ENCODE peak calls at places on chromosomes 13 and 19, in five cellular contexts. S is H1, G is IMR-90, D is fibroblast of lung, V is HepG2. N is an unnamed sample. For H3K4me1, the result is how much of the 10 kb centered on the place peaks cover.

GRCh38 chr13:84648069-84648640 is 765.9 kb upstream of the SLITRK1 start:
- DNase-seq in S (no peak), G (no peak), D (no peak), V (no peak), N (no peak)

GRCh38 chr13:25137624-25137892 is 34.5 kb downstream of the AMER2 start:
- DNase-seq in S (no peak), G (no peak), D (no peak), V (no peak), N (no peak)

GRCh38 chr13:35210234-35210633 is 266.3 kb downstream of the MAB21L1 start:
- DNase-seq in S (no peak), G (no peak), D (no peak), V (no peak), N (no peak)

GRCh38 chr19:17555929-17556813 is 722 bp downstream of the COLGALT1 start:
- DNase-seq in S (no peak), G (peak), D (peak), V (no peak), N (peak)

GRCh38 chr13:32314968-32315254 is 252 bp downstream of the ZAR1L start:
- DNase-seq in S (no peak), G (peak), D (peak), V (peak), N (peak)

GRCh38 chr13:46555722-46556121 is 2.8 kb downstream of the LRCH1 start:
- DNase-seq in S (no peak), G (no peak), D (no peak), V (no peak), N (no peak)

GRCh38 chr13:29991343-29991742 is 140.9 kb upstream of the UBL3 start:
- DNase-seq in S (no peak), G (peak), D (peak), V (no peak), N (peak)

GRCh38 chr13:28318418-28318995 is 176.4 kb downstream of the FLT1 start:
- DNase-seq in S (no peak), G (no peak), D (no peak), V (no peak), N (no peak)

GRCh38 chr13:36526897-36527296 is 94.6 kb downstream of the CCNA1 start:
- DNase-seq in S (no peak), G (no peak), D (no peak), V (no peak), N (no peak)

GRCh38 chr19:48239582-48240141 is 16.1 kb downstream of the CARD8 start:
- DNase-seq in S (no peak), G (peak), D (peak), V (no peak), N (no peak)

GRCh38 chr13:111911754-111912452 is 155.0 kb upstream of the SOX1 start:
- DNase-seq in S (no peak), G (no peak), D (no peak), V (no peak), N (peak)

GRCh38 chr13:41694902-41695301 is 237.6 kb downstream of the RGCC start:
- DNase-seq in S (no peak), G (peak), D (peak), V (no peak), N (peak)

GRCh38 chr19:10683582-10683981 is 17.7 kb upstream of the QTRT1 start:
- DNase-seq in S (no peak), G (no peak), D (no peak), V (no peak), N (peak)

GRCh38 chr19:35715981-35716734 is 1.6 kb upstream of the KMT2B start:
- DNase-seq in S (no peak), G (peak), D (peak), V (peak), N (peak)

GRCh38 chr19:35716735-35716984 is 1.1 kb upstream of the KMT2B start:
- DNase-seq in S (no peak), G (no peak), D (no peak), V (no peak), N (no peak)

GRCh38 chr19:35718345-35719041 is 690 bp downstream of the KMT2B start:
- DNase-seq in S (no peak), G (no peak), D (peak), V (no peak), N (peak)

GRCh38 chr19:35717665-35718344 is at the start of gene KMT2B:
- DNase-seq in S (no peak), G (no peak), D (no peak), V (no peak), N (peak)

GRCh38 chr19:35716985-35717664 is 678 bp upstream of the KMT2B start:
- DNase-seq in S (peak), G (peak), D (peak), V (peak), N (peak)
- H2AFZ ChIP-seq in S (peak), G (peak), D (peak), V (peak), N (peak)

GRCh38 chr19:795691-796581 is 1.3 kb upstream of the PTBP1 start:
- DNase-seq in S (no peak), G (no peak), D (no peak), V (no peak), N (no peak)
- H3K4me1 ChIP-seq in S (under half), G (under half), D (under half), V (half or more), N (under half)

DNA sequence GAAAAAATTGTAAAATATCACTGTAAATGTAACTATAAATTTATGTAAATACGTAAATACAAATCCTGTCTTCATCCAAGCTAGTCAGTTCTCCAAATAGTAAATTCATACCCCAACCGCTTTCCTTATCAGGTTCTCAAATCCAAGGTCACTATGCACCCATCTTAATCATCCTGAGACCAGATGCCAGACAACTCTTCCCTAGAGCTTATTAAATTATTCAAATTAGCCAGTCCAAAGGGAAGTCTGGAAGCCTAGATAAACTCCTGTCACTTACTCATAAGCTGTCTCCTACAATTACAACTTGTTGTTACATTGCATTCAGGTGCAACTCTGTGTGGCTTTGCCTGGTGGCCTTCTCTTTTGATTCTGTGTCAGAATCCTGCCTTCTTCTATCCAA is 836.1 kb upstream of the PCDH20 start:
- DNase-seq in S (no peak), G (no peak), D (no peak), V (no peak), N (no peak)
- H2AFZ ChIP-seq in S (no peak), G (no peak), D (no peak), V (no peak), N (no peak)

GRCh38 chr13:71721117-71721516 is 145.9 kb downstream of the DACH1 start:
- DNase-seq in S (no peak), G (no peak), D (no peak), V (no peak), N (no peak)

GRCh38 chr13:71714802-71715375 is 152.1 kb downstream of the DACH1 start:
- DNase-seq in S (no peak), G (no peak), D (no peak), V (no peak), N (no peak)

GRCh38 chr13:71712988-71713653 is 153.9 kb downstream of the DACH1 start:
- DNase-seq in S (peak), G (no peak), D (peak), V (peak), N (no peak)

GRCh38 chr13:71722206-71722605 is 144.8 kb downstream of the DACH1 start:
- DNase-seq in S (no peak), G (peak), D (peak), V (no peak), N (no peak)

GRCh38 chr13:71718931-71719330 is 148.1 kb downstream of the DACH1 start:
- DNase-seq in S (no peak), G (no peak), D (no peak), V (no peak), N (no peak)
- H3K4me1 ChIP-seq in S (under half), G (under half), D (under half), V (under half), N (under half)

DNA sequence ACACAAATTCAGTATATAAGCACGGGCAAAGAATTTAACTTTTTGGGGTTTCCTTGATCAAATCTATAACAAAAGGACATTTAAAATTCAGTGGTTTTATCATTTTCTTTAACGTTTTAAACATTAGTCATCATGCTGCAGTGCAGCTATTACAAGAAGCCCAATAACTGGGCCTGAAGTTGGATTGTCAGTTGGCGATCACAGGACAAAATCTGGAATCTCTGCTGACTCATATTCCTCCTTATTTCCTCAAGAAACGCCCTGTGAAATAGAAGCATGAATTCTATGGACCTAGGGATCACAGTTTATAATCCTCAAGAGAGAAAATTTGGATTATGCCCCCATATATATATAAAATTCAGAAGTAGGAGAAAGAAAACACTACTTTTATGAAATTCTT is 971.6 kb upstream of the MIR17HG start:
- DNase-seq in S (no peak), G (no peak), D (peak), V (no peak), N (no peak)
- H2AFZ ChIP-seq in S (no peak), G (no peak), D (no peak), V (no peak), N (no peak)

DNA sequence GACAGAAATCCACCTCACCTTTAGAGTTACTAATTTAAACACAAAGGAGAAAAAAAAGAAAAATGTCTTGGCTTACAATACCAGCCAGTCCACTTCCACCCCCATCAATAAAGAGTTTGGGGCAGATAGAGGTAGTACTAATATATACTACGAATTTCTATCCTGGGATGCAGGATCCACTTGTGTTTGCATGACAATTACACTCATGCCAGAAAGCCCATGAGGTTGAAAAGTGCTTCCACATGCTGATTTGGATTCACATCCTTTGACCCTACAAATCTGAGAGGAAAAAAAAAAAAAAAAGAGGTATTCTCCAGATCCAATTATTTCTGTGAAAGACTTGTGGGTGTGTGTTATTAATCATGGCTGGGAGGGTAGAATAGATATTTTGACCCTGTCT is 335.2 kb downstream of the SLITRK1 start:
- DNase-seq in S (no peak), G (no peak), D (no peak), V (no peak), N (peak)
- H3K4me1 ChIP-seq in S (under half), G (under half), D (under half), V (under half), N (under half)

GRCh38 chr19:50459638-50460037 is 16.7 kb upstream of the EMC10 start:
- DNase-seq in S (no peak), G (no peak), D (no peak), V (no peak), N (peak)
- H2AFZ ChIP-seq in S (no peak), G (peak), D (no peak), V (no peak), N (no peak)

GRCh38 chr19:38250428-38250820 is 5.8 kb downstream of the PPP1R14A start:
- DNase-seq in S (no peak), G (no peak), D (no peak), V (no peak), N (peak)
- H3K4me1 ChIP-seq in S (under half), G (under half), D (under half), V (under half), N (under half)

GRCh38 chr19:40701758-40702157 is 11.3 kb upstream of the NUMBL start:
- DNase-seq in S (no peak), G (no peak), D (no peak), V (no peak), N (no peak)
- H2AFZ ChIP-seq in S (no peak), G (no peak), D (no peak), V (no peak), N (no peak)

GRCh38 chr19:7349961-7350711 is 1.4 kb downstream of the ARHGEF18 start:
- DNase-seq in S (no peak), G (no peak), D (no peak), V (no peak), N (no peak)

GRCh38 chr19:7349231-7349591 is 474 bp downstream of the ARHGEF18 start:
- DNase-seq in S (no peak), G (no peak), D (no peak), V (no peak), N (no peak)

GRCh38 chr19:7342143-7342542 is 6.6 kb upstream of the ARHGEF18 start:
- DNase-seq in S (no peak), G (no peak), D (no peak), V (no peak), N (no peak)

GRCh38 chr19:7348587-7349230 is at the start of gene ARHGEF18:
- DNase-seq in S (no peak), G (no peak), D (no peak), V (no peak), N (no peak)

DNA sequence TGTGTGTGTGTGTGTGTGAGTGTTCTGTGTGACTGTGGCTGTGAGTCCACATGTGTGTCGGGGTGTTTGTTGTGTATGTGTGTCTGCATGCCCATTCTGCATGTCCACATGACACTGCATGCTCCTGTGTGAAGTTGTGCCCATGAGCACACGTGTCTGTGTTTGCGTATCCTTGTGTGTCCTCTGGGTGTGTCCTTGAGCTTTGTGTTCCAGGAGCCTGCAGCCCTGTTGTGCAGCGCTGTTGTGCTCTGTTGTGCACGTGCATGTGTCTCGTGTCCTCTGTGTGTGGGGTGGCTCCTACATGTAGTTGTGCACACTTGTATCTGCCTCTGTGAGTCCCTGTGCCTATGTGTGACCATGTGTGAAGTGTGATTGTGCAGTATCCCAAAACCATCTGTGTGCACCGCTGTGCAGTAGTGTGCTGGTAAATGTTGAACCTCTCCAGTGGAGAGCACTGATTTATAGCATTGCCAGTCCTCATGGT is 2.2 kb upstream of the ARHGEF18 start:
- DNase-seq in S (no peak), G (no peak), D (no peak), V (peak), N (no peak)
- H3K4me1 ChIP-seq in S (under half), G (under half), D (under half), V (under half), N (under half)